ENCODE peak calls at places on chromosomes 4 and X, in nine cellular contexts. One of them, this sample, is unnamed.

GRCh38 chr4:171049380-171049779 is 763.8 kb upstream of the GALNTL6 start:
- DNase-seq in fibroblast of lung: no peak
- DNase-seq in GM23248: no peak
- DNase-seq in GM12878: no peak
- DNase-seq in endothelial cell of umbilical vein: no peak
- DNase-seq in mammary epithelial cell: no peak
- DNase-seq in K562: no peak
- DNase-seq in HCT116: no peak
- DNase-seq in H1: no peak
- DNase-seq in this sample: no peak

GRCh38 chr4:52371861-52372260 is 287.2 kb downstream of the USP46 start:
- DNase-seq in fibroblast of lung: no peak
- DNase-seq in GM23248: no peak
- DNase-seq in GM12878: no peak
- DNase-seq in endothelial cell of umbilical vein: no peak
- DNase-seq in mammary epithelial cell: no peak
- DNase-seq in K562: no peak
- DNase-seq in HCT116: no peak
- DNase-seq in H1: no peak
- DNase-seq in this sample: no peak

GRCh38 chrX:87434618-87435017 is 83.0 kb upstream of the KLHL4 start:
- DNase-seq in fibroblast of lung: no peak
- DNase-seq in GM23248: no peak
- DNase-seq in GM12878: no peak
- DNase-seq in endothelial cell of umbilical vein: peak; percentile 79
- DNase-seq in mammary epithelial cell: no peak
- DNase-seq in K562: no peak
- DNase-seq in HCT116: no peak
- DNase-seq in H1: no peak
- DNase-seq in this sample: no peak

GRCh38 chr4:110475881-110476818 is at the start of gene ENPEP:
- DNase-seq in fibroblast of lung: peak; percentile 7
- DNase-seq in GM23248: peak; percentile 54
- DNase-seq in GM12878: no peak
- DNase-seq in endothelial cell of umbilical vein: no peak
- DNase-seq in mammary epithelial cell: no peak
- DNase-seq in K562: no peak
- DNase-seq in HCT116: no peak
- DNase-seq in H1: no peak
- DNase-seq in this sample: no peak

GRCh38 chrX:10280061-10280460 is 123.3 kb downstream of the CLCN4 start:
- DNase-seq in fibroblast of lung: no peak
- DNase-seq in GM23248: no peak
- DNase-seq in GM12878: no peak
- DNase-seq in endothelial cell of umbilical vein: no peak
- DNase-seq in mammary epithelial cell: no peak
- DNase-seq in K562: no peak
- DNase-seq in HCT116: no peak
- DNase-seq in H1: no peak
- DNase-seq in this sample: no peak

GRCh38 chr4:95505149-95505548 is 43.6 kb downstream of the UNC5C start:
- DNase-seq in fibroblast of lung: peak; percentile 92
- DNase-seq in GM23248: no peak
- DNase-seq in GM12878: no peak
- DNase-seq in endothelial cell of umbilical vein: peak; percentile 76
- DNase-seq in mammary epithelial cell: peak; percentile 70
- DNase-seq in K562: no peak
- DNase-seq in HCT116: peak; percentile 68
- DNase-seq in H1: no peak
- DNase-seq in this sample: no peak

GRCh38 chr4:134533068-134533467 is 331.5 kb upstream of the PABPC4L start:
- DNase-seq in fibroblast of lung: no peak
- DNase-seq in GM23248: no peak
- DNase-seq in GM12878: no peak
- DNase-seq in endothelial cell of umbilical vein: no peak
- DNase-seq in mammary epithelial cell: no peak
- DNase-seq in K562: no peak
- DNase-seq in HCT116: no peak
- DNase-seq in H1: no peak
- DNase-seq in this sample: no peak

GRCh38 chrX:32408389-32408788 is 803.0 kb downstream of the DMD start:
- DNase-seq in fibroblast of lung: no peak
- DNase-seq in GM23248: no peak
- DNase-seq in GM12878: no peak
- DNase-seq in endothelial cell of umbilical vein: no peak
- DNase-seq in mammary epithelial cell: no peak
- DNase-seq in K562: peak; percentile 3
- DNase-seq in HCT116: no peak
- DNase-seq in H1: no peak
- DNase-seq in this sample: peak; percentile 1

GRCh38 chrX:110402091-110402854 is 43.6 kb downstream of the RTL9 start:
- DNase-seq in fibroblast of lung: peak; percentile 74
- DNase-seq in GM23248: peak; percentile 86
- DNase-seq in GM12878: no peak
- DNase-seq in endothelial cell of umbilical vein: no peak
- DNase-seq in mammary epithelial cell: peak; percentile 79
- DNase-seq in K562: peak; percentile 59
- DNase-seq in HCT116: no peak
- DNase-seq in H1: no peak
- DNase-seq in this sample: peak; percentile 83

GRCh38 chrX:135977611-135978010 is 3.8 kb upstream of the MMGT1 start:
- DNase-seq in fibroblast of lung: peak; percentile 52
- DNase-seq in GM23248: peak; percentile 48
- DNase-seq in GM12878: no peak
- DNase-seq in endothelial cell of umbilical vein: no peak
- DNase-seq in mammary epithelial cell: peak; percentile 20
- DNase-seq in K562: no peak
- DNase-seq in HCT116: no peak
- DNase-seq in H1: no peak
- DNase-seq in this sample: peak; percentile 72

GRCh38 chr4:61489927-61490326 is 289.8 kb downstream of the ADGRL3 start:
- DNase-seq in fibroblast of lung: no peak
- DNase-seq in GM23248: no peak
- DNase-seq in GM12878: no peak
- DNase-seq in endothelial cell of umbilical vein: no peak
- DNase-seq in mammary epithelial cell: no peak
- DNase-seq in K562: no peak
- DNase-seq in HCT116: no peak
- DNase-seq in H1: no peak
- DNase-seq in this sample: no peak

GRCh38 chr4:151429957-151430548 is 21.1 kb downstream of the FHIP1A start:
- DNase-seq in fibroblast of lung: peak; percentile 61
- DNase-seq in GM23248: no peak
- DNase-seq in GM12878: no peak
- DNase-seq in endothelial cell of umbilical vein: no peak
- DNase-seq in mammary epithelial cell: no peak
- DNase-seq in K562: no peak
- DNase-seq in HCT116: no peak
- DNase-seq in H1: no peak
- DNase-seq in this sample: peak; percentile 26

GRCh38 chr4:26459054-26459755 is 31.1 kb downstream of the CCKAR start:
- DNase-seq in fibroblast of lung: peak; percentile 80
- DNase-seq in GM23248: peak; percentile 80
- DNase-seq in GM12878: peak; percentile 26
- DNase-seq in endothelial cell of umbilical vein: peak; percentile 51
- DNase-seq in mammary epithelial cell: peak; percentile 44
- DNase-seq in K562: peak; percentile 53
- DNase-seq in HCT116: peak; percentile 61
- DNase-seq in H1: no peak
- DNase-seq in this sample: peak; percentile 65

GRCh38 chr4:149574973-149575372 is 240.7 kb downstream of the IQCM start:
- DNase-seq in fibroblast of lung: no peak
- DNase-seq in GM23248: no peak
- DNase-seq in GM12878: peak; percentile 28
- DNase-seq in endothelial cell of umbilical vein: no peak
- DNase-seq in mammary epithelial cell: no peak
- DNase-seq in K562: no peak
- DNase-seq in HCT116: no peak
- DNase-seq in H1: no peak
- DNase-seq in this sample: no peak

GRCh38 chr4:142690764-142691163 is 155.3 kb downstream of the INPP4B start:
- DNase-seq in fibroblast of lung: no peak
- DNase-seq in GM23248: no peak
- DNase-seq in GM12878: no peak
- DNase-seq in endothelial cell of umbilical vein: no peak
- DNase-seq in mammary epithelial cell: no peak
- DNase-seq in K562: no peak
- DNase-seq in HCT116: no peak
- DNase-seq in H1: no peak
- DNase-seq in this sample: no peak
- H3K27ac ChIP-seq in fibroblast of lung: no peak overlapping the region
- H3K27ac ChIP-seq in GM23248: no peak overlapping the region
- H3K27ac ChIP-seq in GM12878: no peak overlapping the region
- H3K27ac ChIP-seq in endothelial cell of umbilical vein: no peak overlapping the region
- H3K27ac ChIP-seq in mammary epithelial cell: no peak overlapping the region
- H3K27ac ChIP-seq in K562: no peak overlapping the region
- H3K27ac ChIP-seq in HCT116: no peak overlapping the region
- H3K27ac ChIP-seq in H1: no peak overlapping the region
- H3K27ac ChIP-seq in this sample: no peak overlapping the region

DNA sequence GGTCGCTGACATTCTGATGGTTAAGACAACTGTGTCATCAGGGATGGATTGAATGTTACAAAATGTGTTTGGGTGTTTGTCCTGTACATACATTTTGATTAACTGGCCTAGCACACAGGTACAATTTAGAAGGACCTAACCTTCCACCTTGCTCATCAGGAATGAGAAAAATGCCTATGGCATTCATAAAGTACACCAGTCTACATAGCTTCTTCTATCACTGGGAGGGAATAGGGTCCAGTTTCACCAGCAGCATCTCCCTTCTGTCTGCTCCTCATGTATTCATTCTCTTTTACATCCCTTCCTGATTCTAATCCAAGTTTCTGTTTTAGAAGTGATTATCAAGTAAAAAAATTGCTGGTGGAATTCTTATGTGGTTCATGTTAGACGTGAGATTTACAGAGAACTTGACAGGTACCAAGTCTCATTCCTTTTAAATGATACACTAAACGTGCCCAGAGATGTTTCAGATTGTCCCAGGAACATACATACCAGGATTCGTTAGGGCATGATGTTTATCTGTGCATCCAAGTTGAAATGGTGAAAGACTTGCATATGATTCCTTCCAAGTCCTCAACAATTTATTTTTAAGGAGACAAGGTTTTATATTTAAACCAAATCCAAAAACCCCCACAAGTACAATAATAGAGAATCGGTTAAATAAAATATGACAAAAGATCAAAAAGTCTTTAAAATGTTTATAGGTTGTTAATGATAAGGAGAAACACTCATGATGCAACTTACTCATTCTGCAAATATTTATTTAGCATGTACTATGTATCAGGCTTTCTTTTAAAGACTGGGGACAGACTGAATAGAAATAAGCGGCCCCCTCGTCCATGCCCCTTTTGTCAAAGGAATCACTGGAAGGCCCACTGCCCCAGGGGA is 359.1 kb downstream of the ZNF674 start:
- DNase-seq in fibroblast of lung: no peak
- DNase-seq in GM23248: no peak
- DNase-seq in GM12878: no peak
- DNase-seq in endothelial cell of umbilical vein: no peak
- DNase-seq in mammary epithelial cell: peak; percentile 78
- DNase-seq in K562: no peak
- DNase-seq in HCT116: no peak
- DNase-seq in H1: no peak
- DNase-seq in this sample: peak; percentile 71
- H3K9ac ChIP-seq in fibroblast of lung: no peak overlapping the region
- H3K9ac ChIP-seq in GM23248: no peak overlapping the region
- H3K9ac ChIP-seq in GM12878: no peak overlapping the region
- H3K9ac ChIP-seq in endothelial cell of umbilical vein: no peak overlapping the region
- H3K9ac ChIP-seq in mammary epithelial cell: peak overlapping the region; percentile 33
- H3K9ac ChIP-seq in K562: no peak overlapping the region
- H3K9ac ChIP-seq in HCT116: peak overlapping the region; percentile 44
- H3K9ac ChIP-seq in H1: no peak overlapping the region
- H3K9ac ChIP-seq in this sample: peak overlapping the region; percentile 22

DNA sequence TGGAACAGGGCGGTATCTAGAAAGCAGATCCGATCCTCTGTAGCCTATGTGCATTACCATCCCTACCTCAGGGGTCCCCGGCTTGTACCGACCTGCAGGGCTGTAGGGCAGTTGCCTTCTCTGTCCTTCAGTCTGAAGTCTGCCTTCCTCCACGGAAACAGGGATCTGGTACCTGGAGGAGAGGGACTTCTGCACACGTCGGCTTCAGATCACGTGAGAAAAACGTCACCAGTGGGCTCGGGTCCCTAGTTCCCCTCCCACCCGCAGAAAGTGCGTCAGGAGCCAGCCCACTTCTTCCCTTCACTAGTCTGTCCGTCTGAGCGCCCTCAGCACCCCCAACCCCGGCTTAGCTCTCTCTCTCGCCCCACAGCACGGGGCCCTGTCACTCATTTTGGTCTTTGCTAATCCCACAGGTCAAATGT is at the start of gene TCEAL5:
- DNase-seq in fibroblast of lung: no peak
- DNase-seq in GM23248: no peak
- DNase-seq in GM12878: no peak
- DNase-seq in endothelial cell of umbilical vein: no peak
- DNase-seq in mammary epithelial cell: no peak
- DNase-seq in K562: no peak
- DNase-seq in HCT116: no peak
- DNase-seq in H1: peak; percentile 46
- DNase-seq in this sample: no peak
- TF ChIP-seq EZH2 in fibroblast of lung: peak; percentile 76
- TF ChIP-seq EZH2 in GM23248: peak; percentile 53
- TF ChIP-seq EZH2 in GM12878: no peak
- TF ChIP-seq EZH2 in endothelial cell of umbilical vein: peak; percentile 58
- TF ChIP-seq EZH2 in mammary epithelial cell: peak; percentile 25
- TF ChIP-seq EZH2 in K562: no peak
- TF ChIP-seq EZH2 in HCT116: no peak
- TF ChIP-seq EZH2 in H1: no peak
- TF ChIP-seq EZH2 in this sample: no peak

GRCh38 chrX:42678133-42678532 is 99.8 kb downstream of the PPP1R2C start:
- DNase-seq in fibroblast of lung: peak; percentile 6
- DNase-seq in GM23248: peak; percentile 12
- DNase-seq in GM12878: no peak
- DNase-seq in endothelial cell of umbilical vein: peak; percentile 3
- DNase-seq in mammary epithelial cell: peak; percentile 9
- DNase-seq in K562: no peak
- DNase-seq in HCT116: no peak
- DNase-seq in H1: no peak
- DNase-seq in this sample: peak; percentile 43

GRCh38 chrX:42686296-42686695 is 91.7 kb downstream of the PPP1R2C start:
- DNase-seq in fibroblast of lung: no peak
- DNase-seq in GM23248: no peak
- DNase-seq in GM12878: no peak
- DNase-seq in endothelial cell of umbilical vein: no peak
- DNase-seq in mammary epithelial cell: no peak
- DNase-seq in K562: no peak
- DNase-seq in HCT116: no peak
- DNase-seq in H1: no peak
- DNase-seq in this sample: no peak

GRCh38 chrX:42684062-42684461 is 93.9 kb downstream of the PPP1R2C start:
- DNase-seq in fibroblast of lung: no peak
- DNase-seq in GM23248: no peak
- DNase-seq in GM12878: no peak
- DNase-seq in endothelial cell of umbilical vein: no peak
- DNase-seq in mammary epithelial cell: no peak
- DNase-seq in K562: no peak
- DNase-seq in HCT116: no peak
- DNase-seq in H1: no peak
- DNase-seq in this sample: no peak

DNA sequence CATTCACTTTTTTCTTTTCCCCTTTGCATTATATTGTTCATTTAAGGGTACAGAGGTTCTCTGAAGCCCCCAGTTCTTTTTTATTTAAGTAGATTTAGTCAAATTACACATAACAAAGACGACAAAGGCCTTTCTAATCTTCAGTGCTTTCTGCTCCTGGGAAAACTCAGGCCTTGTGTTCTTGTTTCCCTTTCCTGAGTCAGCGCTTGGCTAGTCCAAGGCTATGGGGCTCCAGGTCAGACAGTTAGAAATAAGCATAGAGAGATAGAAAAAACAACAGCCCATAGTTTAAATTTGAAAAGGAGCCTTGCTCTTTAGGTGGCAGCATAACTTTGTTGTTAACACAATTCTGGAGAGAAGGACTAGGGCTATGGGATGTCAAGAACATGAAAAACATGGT is 97.3 kb downstream of the PPP1R2C start:
- DNase-seq in fibroblast of lung: peak; percentile 26
- DNase-seq in GM23248: no peak
- DNase-seq in GM12878: no peak
- DNase-seq in endothelial cell of umbilical vein: peak; percentile 85
- DNase-seq in mammary epithelial cell: no peak
- DNase-seq in K562: no peak
- DNase-seq in HCT116: no peak
- DNase-seq in H1: no peak
- DNase-seq in this sample: no peak
- H3K27ac ChIP-seq in fibroblast of lung: no peak overlapping the region
- H3K27ac ChIP-seq in GM23248: no peak overlapping the region
- H3K27ac ChIP-seq in GM12878: no peak overlapping the region
- H3K27ac ChIP-seq in endothelial cell of umbilical vein: no peak overlapping the region
- H3K27ac ChIP-seq in mammary epithelial cell: no peak overlapping the region
- H3K27ac ChIP-seq in K562: no peak overlapping the region
- H3K27ac ChIP-seq in HCT116: no peak overlapping the region
- H3K27ac ChIP-seq in H1: no peak overlapping the region
- H3K27ac ChIP-seq in this sample: no peak overlapping the region

This sample was measured in PC-3.